ENCODE peak calls at places on chromosomes 3 and 15, in nine cellular contexts. One of them, this sample, is unnamed. For H3K9me3, the result is how much of the 10 kb centered on the place peaks cover.

GRCh38 chr3:120113128-120114116 is 19.2 kb upstream of the GSK3B start:
- DNase-seq in mesenchymal stem cell: peak
- DNase-seq in HCT116: peak
- DNase-seq in MM.1S: no peak
- DNase-seq in K562: no peak
- DNase-seq in sigmoid colon: no peak
- DNase-seq in naive thymus-derived CD4-positive, alpha-beta T cell: no peak
- DNase-seq in effector memory CD4-positive, alpha-beta T cell: no peak
- DNase-seq in AG04450: peak
- DNase-seq in this sample: no peak

GRCh38 chr3:11609481-11609880 is 34.2 kb downstream of the VGLL4 start:
- DNase-seq in AG04450: no peak
- DNase-seq in MM.1S: no peak
- DNase-seq in naive thymus-derived CD4-positive, alpha-beta T cell: no peak
- DNase-seq in K562: no peak
- DNase-seq in mesenchymal stem cell: no peak
- DNase-seq in HCT116: no peak
- DNase-seq in effector memory CD4-positive, alpha-beta T cell: no peak
- DNase-seq in sigmoid colon: no peak
- DNase-seq in this sample: no peak

GRCh38 chr3:112629425-112629824 is 11.5 kb downstream of the CCDC80 start:
- DNase-seq in mesenchymal stem cell: peak
- DNase-seq in K562: no peak
- DNase-seq in HCT116: peak
- DNase-seq in naive thymus-derived CD4-positive, alpha-beta T cell: no peak
- DNase-seq in sigmoid colon: peak
- DNase-seq in MM.1S: no peak
- DNase-seq in effector memory CD4-positive, alpha-beta T cell: no peak
- DNase-seq in AG04450: peak
- DNase-seq in this sample: no peak

GRCh38 chr3:143064777-143065176 is 54.8 kb upstream of the CHST2 start:
- DNase-seq in naive thymus-derived CD4-positive, alpha-beta T cell: no peak
- DNase-seq in HCT116: no peak
- DNase-seq in K562: no peak
- DNase-seq in mesenchymal stem cell: no peak
- DNase-seq in AG04450: no peak
- DNase-seq in effector memory CD4-positive, alpha-beta T cell: no peak
- DNase-seq in MM.1S: no peak
- DNase-seq in sigmoid colon: no peak
- DNase-seq in this sample: no peak

GRCh38 chr3:194166682-194167479 is 30.9 kb downstream of the HES1 start:
- DNase-seq in HCT116: no peak
- DNase-seq in AG04450: no peak
- DNase-seq in naive thymus-derived CD4-positive, alpha-beta T cell: no peak
- DNase-seq in mesenchymal stem cell: peak
- DNase-seq in effector memory CD4-positive, alpha-beta T cell: no peak
- DNase-seq in MM.1S: no peak
- DNase-seq in K562: peak
- DNase-seq in sigmoid colon: peak
- DNase-seq in this sample: no peak

GRCh38 chr15:89093509-89093908 is 5.3 kb downstream of the ABHD2 start:
- DNase-seq in MM.1S: no peak
- DNase-seq in effector memory CD4-positive, alpha-beta T cell: no peak
- DNase-seq in AG04450: no peak
- DNase-seq in K562: no peak
- DNase-seq in naive thymus-derived CD4-positive, alpha-beta T cell: no peak
- DNase-seq in HCT116: no peak
- DNase-seq in mesenchymal stem cell: no peak
- DNase-seq in sigmoid colon: no peak
- DNase-seq in this sample: no peak

GRCh38 chr3:133881987-133882825 is 13.5 kb downstream of the RAB6B start:
- DNase-seq in naive thymus-derived CD4-positive, alpha-beta T cell: no peak
- DNase-seq in HCT116: no peak
- DNase-seq in MM.1S: no peak
- DNase-seq in AG04450: no peak
- DNase-seq in effector memory CD4-positive, alpha-beta T cell: peak
- DNase-seq in sigmoid colon: no peak
- DNase-seq in mesenchymal stem cell: no peak
- DNase-seq in K562: no peak
- DNase-seq in this sample: no peak

GRCh38 chr15:67548862-67549651 is 6.6 kb downstream of the MAP2K5 start:
- DNase-seq in HCT116: no peak
- DNase-seq in effector memory CD4-positive, alpha-beta T cell: no peak
- DNase-seq in sigmoid colon: peak
- DNase-seq in mesenchymal stem cell: peak
- DNase-seq in AG04450: no peak
- DNase-seq in naive thymus-derived CD4-positive, alpha-beta T cell: no peak
- DNase-seq in MM.1S: no peak
- DNase-seq in K562: no peak
- DNase-seq in this sample: no peak

GRCh38 chr15:92324036-92324963 is 69.4 kb upstream of the ST8SIA2 start:
- DNase-seq in naive thymus-derived CD4-positive, alpha-beta T cell: no peak
- DNase-seq in effector memory CD4-positive, alpha-beta T cell: no peak
- DNase-seq in K562: no peak
- DNase-seq in AG04450: no peak
- DNase-seq in sigmoid colon: no peak
- DNase-seq in MM.1S: no peak
- DNase-seq in mesenchymal stem cell: no peak
- DNase-seq in HCT116: no peak
- DNase-seq in this sample: no peak

GRCh38 chr15:72797338-72797689 is 13.8 kb upstream of the ADPGK start:
- DNase-seq in effector memory CD4-positive, alpha-beta T cell: no peak
- DNase-seq in MM.1S: no peak
- DNase-seq in AG04450: no peak
- DNase-seq in HCT116: no peak
- DNase-seq in naive thymus-derived CD4-positive, alpha-beta T cell: no peak
- DNase-seq in K562: no peak
- DNase-seq in sigmoid colon: no peak
- DNase-seq in mesenchymal stem cell: no peak
- DNase-seq in this sample: no peak

GRCh38 chr3:149815728-149816127 is 2.7 kb downstream of the RNF13 start:
- DNase-seq in HCT116: no peak
- DNase-seq in naive thymus-derived CD4-positive, alpha-beta T cell: no peak
- DNase-seq in mesenchymal stem cell: no peak
- DNase-seq in effector memory CD4-positive, alpha-beta T cell: no peak
- DNase-seq in MM.1S: no peak
- DNase-seq in sigmoid colon: no peak
- DNase-seq in AG04450: no peak
- DNase-seq in K562: no peak
- DNase-seq in this sample: no peak

GRCh38 chr15:100529556-100529955 is 806 bp upstream of the CERS3 start:
- DNase-seq in K562: no peak
- DNase-seq in AG04450: no peak
- DNase-seq in effector memory CD4-positive, alpha-beta T cell: no peak
- DNase-seq in sigmoid colon: no peak
- DNase-seq in mesenchymal stem cell: no peak
- DNase-seq in MM.1S: no peak
- DNase-seq in HCT116: no peak
- DNase-seq in naive thymus-derived CD4-positive, alpha-beta T cell: no peak
- DNase-seq in this sample: no peak

GRCh38 chr15:28984421-28985375 is 98.9 kb downstream of the APBA2 start:
- DNase-seq in sigmoid colon: no peak
- DNase-seq in AG04450: peak
- DNase-seq in K562: no peak
- DNase-seq in MM.1S: no peak
- DNase-seq in mesenchymal stem cell: peak
- DNase-seq in HCT116: no peak
- DNase-seq in naive thymus-derived CD4-positive, alpha-beta T cell: no peak
- DNase-seq in effector memory CD4-positive, alpha-beta T cell: no peak
- DNase-seq in this sample: no peak

GRCh38 chr15:64092864-64093626 is 593 bp downstream of the CIAO2A start:
- DNase-seq in mesenchymal stem cell: peak
- DNase-seq in K562: peak
- DNase-seq in sigmoid colon: no peak
- DNase-seq in effector memory CD4-positive, alpha-beta T cell: no peak
- DNase-seq in AG04450: no peak
- DNase-seq in HCT116: no peak
- DNase-seq in MM.1S: peak
- DNase-seq in naive thymus-derived CD4-positive, alpha-beta T cell: peak
- DNase-seq in this sample: peak

GRCh38 chr3:81684739-81685395 is 76.6 kb downstream of the GBE1 start:
- DNase-seq in sigmoid colon: no peak
- DNase-seq in mesenchymal stem cell: peak
- DNase-seq in effector memory CD4-positive, alpha-beta T cell: no peak
- DNase-seq in naive thymus-derived CD4-positive, alpha-beta T cell: no peak
- DNase-seq in HCT116: no peak
- DNase-seq in MM.1S: no peak
- DNase-seq in K562: peak
- DNase-seq in AG04450: no peak
- DNase-seq in this sample: no peak

GRCh38 chr15:73983211-73983727 is 8.8 kb downstream of the STOML1 start:
- DNase-seq in K562: no peak
- DNase-seq in naive thymus-derived CD4-positive, alpha-beta T cell: no peak
- DNase-seq in effector memory CD4-positive, alpha-beta T cell: no peak
- DNase-seq in sigmoid colon: peak
- DNase-seq in mesenchymal stem cell: peak
- DNase-seq in MM.1S: no peak
- DNase-seq in AG04450: peak
- DNase-seq in HCT116: peak
- DNase-seq in this sample: no peak

GRCh38 chr15:66743703-66744536 is 41.9 kb downstream of the SMAD6 start:
- DNase-seq in MM.1S: no peak
- DNase-seq in sigmoid colon: peak
- DNase-seq in AG04450: no peak
- DNase-seq in K562: no peak
- DNase-seq in HCT116: no peak
- DNase-seq in effector memory CD4-positive, alpha-beta T cell: no peak
- DNase-seq in mesenchymal stem cell: peak
- DNase-seq in naive thymus-derived CD4-positive, alpha-beta T cell: no peak
- DNase-seq in this sample: no peak

GRCh38 chr3:72143970-72144717 is 359.2 kb upstream of the PROK2 start:
- DNase-seq in AG04450: no peak
- DNase-seq in mesenchymal stem cell: no peak
- DNase-seq in naive thymus-derived CD4-positive, alpha-beta T cell: no peak
- DNase-seq in effector memory CD4-positive, alpha-beta T cell: no peak
- DNase-seq in K562: no peak
- DNase-seq in MM.1S: no peak
- DNase-seq in sigmoid colon: no peak
- DNase-seq in HCT116: no peak
- DNase-seq in this sample: no peak

GRCh38 chr3:147793841-147794240 is 384.7 kb downstream of the ZIC1 start:
- DNase-seq in mesenchymal stem cell: no peak
- DNase-seq in naive thymus-derived CD4-positive, alpha-beta T cell: no peak
- DNase-seq in AG04450: no peak
- DNase-seq in K562: no peak
- DNase-seq in sigmoid colon: no peak
- DNase-seq in HCT116: no peak
- DNase-seq in effector memory CD4-positive, alpha-beta T cell: no peak
- DNase-seq in MM.1S: no peak
- DNase-seq in this sample: no peak

DNA sequence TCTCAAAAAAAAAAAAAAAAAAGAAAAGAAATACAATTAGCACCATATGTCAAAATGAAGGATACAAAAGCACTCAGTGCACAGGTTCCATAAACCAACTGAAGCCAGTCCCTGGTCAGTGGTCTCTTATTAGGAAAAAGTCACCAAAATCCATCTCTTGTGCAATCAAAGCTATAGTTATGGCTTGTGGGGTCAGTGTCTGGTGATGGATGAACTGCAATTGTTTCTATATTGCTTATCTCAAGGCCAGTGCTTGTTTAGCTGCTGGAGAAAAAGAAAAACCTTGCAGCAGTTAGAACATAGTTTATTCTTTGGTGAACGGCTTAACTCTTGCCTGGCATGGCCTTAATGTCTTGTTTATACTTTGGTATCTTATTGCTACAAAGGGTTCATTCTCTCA is 2.8 kb upstream of the UQCRC1 start:
- DNase-seq in AG04450: no peak
- DNase-seq in K562: no peak
- DNase-seq in naive thymus-derived CD4-positive, alpha-beta T cell: no peak
- DNase-seq in sigmoid colon: no peak
- DNase-seq in HCT116: no peak
- DNase-seq in effector memory CD4-positive, alpha-beta T cell: no peak
- DNase-seq in mesenchymal stem cell: peak
- DNase-seq in MM.1S: no peak
- DNase-seq in this sample: no peak
- H3K9me3 ChIP-seq in AG04450: under half
- H3K9me3 ChIP-seq in K562: under half
- H3K9me3 ChIP-seq in naive thymus-derived CD4-positive, alpha-beta T cell: under half
- H3K9me3 ChIP-seq in sigmoid colon: under half
- H3K9me3 ChIP-seq in HCT116: under half
- H3K9me3 ChIP-seq in effector memory CD4-positive, alpha-beta T cell: under half
- H3K9me3 ChIP-seq in mesenchymal stem cell: under half
- H3K9me3 ChIP-seq in MM.1S: under half
- H3K9me3 ChIP-seq in this sample: under half

GRCh38 chr3:16140116-16140893 is 34.2 kb upstream of the GALNT15 start:
- DNase-seq in sigmoid colon: peak
- DNase-seq in mesenchymal stem cell: peak
- DNase-seq in effector memory CD4-positive, alpha-beta T cell: no peak
- DNase-seq in AG04450: peak
- DNase-seq in naive thymus-derived CD4-positive, alpha-beta T cell: no peak
- DNase-seq in MM.1S: no peak
- DNase-seq in HCT116: no peak
- DNase-seq in K562: no peak
- DNase-seq in this sample: no peak
- H3K9me3 ChIP-seq in sigmoid colon: under half
- H3K9me3 ChIP-seq in mesenchymal stem cell: under half
- H3K9me3 ChIP-seq in effector memory CD4-positive, alpha-beta T cell: under half
- H3K9me3 ChIP-seq in AG04450: under half
- H3K9me3 ChIP-seq in naive thymus-derived CD4-positive, alpha-beta T cell: under half
- H3K9me3 ChIP-seq in MM.1S: under half
- H3K9me3 ChIP-seq in HCT116: under half
- H3K9me3 ChIP-seq in K562: under half
- H3K9me3 ChIP-seq in this sample: under half

GRCh38 chr15:93730724-93731123 is 500.6 kb upstream of the MCTP2 start:
- DNase-seq in AG04450: no peak
- DNase-seq in K562: no peak
- DNase-seq in MM.1S: no peak
- DNase-seq in naive thymus-derived CD4-positive, alpha-beta T cell: no peak
- DNase-seq in HCT116: no peak
- DNase-seq in effector memory CD4-positive, alpha-beta T cell: no peak
- DNase-seq in mesenchymal stem cell: no peak
- DNase-seq in sigmoid colon: no peak
- DNase-seq in this sample: no peak
- H3K9me3 ChIP-seq in AG04450: under half
- H3K9me3 ChIP-seq in K562: under half
- H3K9me3 ChIP-seq in MM.1S: under half
- H3K9me3 ChIP-seq in naive thymus-derived CD4-positive, alpha-beta T cell: under half
- H3K9me3 ChIP-seq in HCT116: under half
- H3K9me3 ChIP-seq in effector memory CD4-positive, alpha-beta T cell: under half
- H3K9me3 ChIP-seq in mesenchymal stem cell: under half
- H3K9me3 ChIP-seq in sigmoid colon: under half
- H3K9me3 ChIP-seq in this sample: under half

DNA sequence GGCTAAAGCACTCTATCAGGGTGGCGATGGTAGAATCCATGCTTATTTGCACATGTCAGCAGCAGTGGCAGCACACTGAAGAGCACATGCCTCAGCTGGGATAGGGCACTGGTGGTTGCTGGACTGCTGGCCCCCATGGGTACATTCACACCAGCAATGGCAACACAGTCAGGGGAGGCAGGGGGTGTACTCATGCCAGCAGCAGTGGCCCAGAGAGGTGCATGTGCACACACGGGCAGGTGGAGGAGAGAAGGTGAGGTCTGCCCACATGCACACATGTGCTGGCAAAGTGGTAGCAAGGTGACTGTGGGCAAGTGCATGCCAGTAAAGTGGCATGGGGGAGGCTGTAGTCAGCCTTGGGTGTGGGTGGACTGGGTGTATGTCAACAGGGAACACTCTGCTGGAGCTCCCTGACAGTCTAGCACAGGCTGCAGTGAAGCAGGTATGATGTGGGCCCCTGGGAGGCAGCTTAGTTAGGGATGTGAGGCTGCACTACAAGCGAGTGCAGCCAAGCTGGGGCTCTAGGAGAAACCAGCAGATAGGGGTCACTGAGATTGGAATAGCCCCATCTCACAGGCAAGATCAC is 53.9 kb upstream of the NPAP1 start:
- DNase-seq in naive thymus-derived CD4-positive, alpha-beta T cell: no peak
- DNase-seq in HCT116: no peak
- DNase-seq in K562: no peak
- DNase-seq in sigmoid colon: no peak
- DNase-seq in AG04450: no peak
- DNase-seq in effector memory CD4-positive, alpha-beta T cell: no peak
- DNase-seq in MM.1S: no peak
- DNase-seq in mesenchymal stem cell: no peak
- DNase-seq in this sample: no peak
- H3K9me3 ChIP-seq in naive thymus-derived CD4-positive, alpha-beta T cell: under half
- H3K9me3 ChIP-seq in HCT116: under half
- H3K9me3 ChIP-seq in K562: under half
- H3K9me3 ChIP-seq in sigmoid colon: under half
- H3K9me3 ChIP-seq in AG04450: under half
- H3K9me3 ChIP-seq in effector memory CD4-positive, alpha-beta T cell: under half
- H3K9me3 ChIP-seq in MM.1S: under half
- H3K9me3 ChIP-seq in mesenchymal stem cell: under half
- H3K9me3 ChIP-seq in this sample: under half